ENCODE peak calls at places on chromosomes 1 and 21, in four cellular contexts. U is fibroblast of pulmonary artery, L is bronchial epithelial cell, X is AG04449. T is an unnamed sample.

GRCh38 chr1:160354388-160354985 is 11.3 kb downstream of the NCSTN start:
- DNase-seq in X (no peak), L (peak), U (peak), T (no peak)

GRCh38 chr1:169999357-169999756 is 75.1 kb downstream of the KIFAP3 start:
- DNase-seq in U (peak), L (peak), X (peak), T (no peak)

GRCh38 chr1:180643693-180644092 is 11.9 kb downstream of the XPR1 start:
- DNase-seq in U (peak), L (no peak), X (no peak), T (no peak)

GRCh38 chr1:168273575-168273974 is 7.1 kb upstream of the TBX19 start:
- DNase-seq in U (no peak), L (no peak), X (no peak), T (no peak)

GRCh38 chr1:7421471-7422075 is 349.5 kb upstream of the VAMP3 start:
- DNase-seq in L (no peak), U (no peak), X (no peak), T (no peak)

GRCh38 chr1:218073062-218073461 is 212.0 kb upstream of the RRP15 start:
- DNase-seq in L (no peak), U (no peak), X (no peak), T (no peak)

GRCh38 chr1:149987297-149987595 is 23.3 kb downstream of the OTUD7B start:
- DNase-seq in X (no peak), U (no peak), L (no peak), T (no peak)

GRCh38 chr21:33622253-33622652 is 19.3 kb downstream of the CRYZL1 start:
- DNase-seq in L (no peak), U (no peak), X (no peak), T (no peak)

GRCh38 chr1:1344672-1345361 is 4.4 kb downstream of the DVL1 start:
- DNase-seq in X (no peak), L (peak), U (peak), T (no peak)

GRCh38 chr1:150164224-150164623 is 14.5 kb downstream of the PLEKHO1 start:
- DNase-seq in L (no peak), X (no peak), U (no peak), T (no peak)

GRCh38 chr1:206581571-206581981 is 30.7 kb downstream of the EIF2D start:
- DNase-seq in L (no peak), U (no peak), X (no peak), T (peak)

GRCh38 chr1:94093996-94094395 is 27.0 kb downstream of the ABCA4 start:
- DNase-seq in U (peak), L (no peak), X (no peak), T (no peak)

GRCh38 chr1:157146244-157146643 is 8.0 kb upstream of the ETV3 start:
- DNase-seq in U (no peak), X (no peak), L (no peak), T (no peak)

GRCh38 chr1:5809207-5809788 is 182.9 kb downstream of the NPHP4 start:
- DNase-seq in X (no peak), U (no peak), L (no peak), T (no peak)

GRCh38 chr1:36322786-36323635 is 434 bp downstream of the EVA1B start:
- DNase-seq in L (no peak), X (no peak), U (peak), T (peak)

GRCh38 chr1:18344755-18345154 is 136.0 kb upstream of the KLHDC7A start:
- DNase-seq in U (no peak), X (no peak), L (no peak), T (no peak)

GRCh38 chr21:33761104-33762036 is 119.1 kb downstream of the ITSN1 start:
- DNase-seq in X (peak), U (peak), L (peak), T (no peak)

GRCh38 chr1:101236546-101237228 is at the start of gene S1PR1:
- DNase-seq in U (peak), L (peak), X (no peak), T (peak)

GRCh38 chr1:24526940-24527542 is 24.4 kb downstream of the RCAN3 start:
- DNase-seq in X (no peak), U (peak), L (no peak), T (no peak)

GRCh38 chr1:147821883-147822282 is 61.5 kb upstream of the GJA5 start:
- DNase-seq in X (no peak), L (no peak), U (peak), T (no peak)

GRCh38 chr1:213053455-213053854 is 2.4 kb downstream of the RPS6KC1 start:
- DNase-seq in L (no peak), U (no peak), X (no peak), T (no peak)

GRCh38 chr1:213051127-213051880 is at the start of gene RPS6KC1:
- DNase-seq in L (peak), X (no peak), U (peak), T (peak)

GRCh38 chr1:213049232-213049631 is 1.8 kb upstream of the RPS6KC1 start:
- DNase-seq in X (no peak), L (no peak), U (no peak), T (no peak)

GRCh38 chr1:213051881-213052202 is 801 bp downstream of the RPS6KC1 start:
- DNase-seq in X (no peak), U (no peak), L (no peak), T (no peak)

DNA sequence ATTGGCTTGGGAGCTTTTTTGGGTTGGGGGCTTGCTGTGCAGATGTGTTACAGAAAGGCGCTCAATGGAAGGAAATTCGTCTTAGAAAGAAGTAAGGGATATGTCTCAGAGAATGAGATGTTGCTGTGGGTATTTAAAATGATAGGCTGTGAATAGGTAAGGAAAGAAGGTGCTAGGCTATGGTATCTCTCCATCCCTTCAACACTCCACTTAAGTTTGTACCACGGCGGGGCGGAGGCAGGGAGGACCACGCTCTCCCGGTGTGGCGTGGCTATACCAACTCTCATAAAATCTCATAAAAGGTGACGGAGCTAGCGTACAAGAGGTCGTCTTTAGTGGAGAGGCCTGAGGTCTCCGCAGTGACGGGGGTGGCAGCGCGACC is 305 bp upstream of the RPS6KC1 start:
- DNase-seq in L (no peak), U (no peak), X (no peak), T (no peak)
- H3K4me3 ChIP-seq in L (peak), U (peak), X (peak), T (peak)

GRCh38 chr1:152878042-152878441 is at the start of gene SMCP:
- DNase-seq in X (no peak), U (no peak), L (no peak), T (no peak)
- TF ChIP-seq CTCF in X (no peak), U (peak), L (peak), T (no peak)

DNA sequence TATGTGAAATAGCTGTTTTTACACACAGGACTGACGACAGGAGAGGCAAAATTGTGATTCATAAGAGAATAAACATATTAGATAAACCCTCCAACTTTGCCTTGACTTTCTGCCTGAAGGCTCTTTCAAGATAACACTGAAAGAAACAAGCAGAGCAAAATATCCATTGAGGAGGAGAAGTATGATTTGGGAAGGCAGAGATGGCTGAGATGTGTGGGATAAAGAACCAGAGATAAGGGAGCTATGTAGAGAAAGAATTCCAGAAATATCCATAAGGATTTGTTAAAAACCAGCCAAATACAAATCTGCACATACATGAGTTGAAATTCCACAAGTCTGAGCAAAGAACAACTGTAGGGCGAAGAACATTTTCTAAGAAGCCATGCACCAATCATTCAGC is 1064.7 kb downstream of the PLA2G4A start:
- DNase-seq in L (no peak), X (no peak), U (no peak), T (no peak)
- H3K4me3 ChIP-seq in L (no peak), X (no peak), U (no peak), T (no peak)

GRCh38 chr1:21834666-21835065 is 22.6 kb downstream of the LDLRAD2 start:
- DNase-seq in U (no peak), L (no peak), X (no peak), T (no peak)

GRCh38 chr1:21836010-21836409 is 23.9 kb downstream of the LDLRAD2 start:
- DNase-seq in L (no peak), X (no peak), U (no peak), T (no peak)

GRCh38 chr1:21837476-21837875 is 25.4 kb downstream of the LDLRAD2 start:
- DNase-seq in X (no peak), L (no peak), U (no peak), T (no peak)

GRCh38 chr1:21838359-21839157 is 26.5 kb downstream of the LDLRAD2 start:
- DNase-seq in L (no peak), U (no peak), X (no peak), T (peak)

GRCh38 chr1:21836729-21837128 is 24.7 kb downstream of the LDLRAD2 start:
- DNase-seq in L (no peak), X (no peak), U (no peak), T (no peak)
- TF ChIP-seq CTCF in L (no peak), X (no peak), U (no peak), T (no peak)

GRCh38 chr1:207850621-207851407 is 60.1 kb downstream of the CD34 start:
- DNase-seq in L (no peak), X (no peak), U (no peak), T (no peak)

GRCh38 chr1:207845109-207845508 is 65.8 kb downstream of the CD34 start:
- DNase-seq in X (no peak), U (no peak), L (no peak), T (no peak)

GRCh38 chr1:207849016-207849415 is 61.9 kb downstream of the CD34 start:
- DNase-seq in U (no peak), L (no peak), X (no peak), T (no peak)

GRCh38 chr1:207847116-207847515 is 63.8 kb downstream of the CD34 start:
- DNase-seq in X (no peak), L (peak), U (peak), T (no peak)

DNA sequence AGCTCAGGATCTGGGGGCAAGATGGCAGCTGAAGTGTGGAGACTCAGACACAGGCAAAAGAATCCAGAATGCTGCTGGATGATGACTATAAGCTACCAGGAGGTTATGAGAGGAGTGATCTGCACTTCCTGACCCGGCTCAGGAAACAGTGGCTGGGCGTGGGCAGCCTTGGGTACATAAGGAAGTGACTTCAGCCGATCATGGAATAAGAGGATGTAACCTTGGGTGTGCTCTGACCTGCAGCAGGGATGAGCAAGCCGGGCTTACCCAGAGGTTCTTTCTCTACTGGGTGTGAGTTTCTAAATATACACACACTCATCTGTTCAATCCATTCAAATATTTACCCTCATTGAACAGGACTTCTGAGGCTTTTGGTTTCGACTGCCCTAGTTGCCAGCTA is 62.7 kb downstream of the CD34 start:
- DNase-seq in L (peak), X (no peak), U (peak), T (no peak)
- H3K4me3 ChIP-seq in L (no peak), X (no peak), U (no peak), T (no peak)

DNA sequence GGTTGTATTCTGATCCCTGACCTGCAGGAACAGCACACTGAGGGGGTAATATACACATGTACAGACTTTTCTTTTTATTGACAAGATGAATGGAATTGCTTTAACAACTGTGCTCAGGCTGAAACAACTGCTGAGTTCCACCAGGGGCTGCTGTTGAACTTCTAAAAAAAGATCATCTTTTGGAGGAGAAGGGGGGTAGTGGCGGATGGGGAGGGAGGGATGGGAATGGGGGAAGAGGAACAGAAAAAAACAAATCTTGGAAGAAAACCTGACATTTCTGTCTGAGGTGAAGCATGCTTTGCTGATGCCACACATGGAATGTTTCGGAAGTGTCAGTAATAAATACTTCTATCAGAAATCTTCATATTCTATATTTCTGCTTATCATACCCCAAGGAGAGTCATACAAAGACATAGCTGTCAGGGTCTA is 75.0 kb downstream of the RWDD3 start:
- DNase-seq in L (peak), X (no peak), U (peak), T (no peak)
- TF ChIP-seq CTCF in L (peak), X (peak), U (peak), T (no peak)

GRCh38 chr1:40901886-40902633 is 39.9 kb upstream of the CITED4 start:
- DNase-seq in X (peak), L (peak), U (peak), T (no peak)

GRCh38 chr1:40898434-40898900 is 36.3 kb upstream of the CITED4 start:
- DNase-seq in X (no peak), L (peak), U (peak), T (peak)

GRCh38 chr1:40899230-40899870 is 37.2 kb upstream of the CITED4 start:
- DNase-seq in L (peak), X (no peak), U (no peak), T (peak)

GRCh38 chr1:40903106-40903505 is 40.9 kb upstream of the CITED4 start:
- DNase-seq in U (no peak), L (no peak), X (no peak), T (no peak)

DNA sequence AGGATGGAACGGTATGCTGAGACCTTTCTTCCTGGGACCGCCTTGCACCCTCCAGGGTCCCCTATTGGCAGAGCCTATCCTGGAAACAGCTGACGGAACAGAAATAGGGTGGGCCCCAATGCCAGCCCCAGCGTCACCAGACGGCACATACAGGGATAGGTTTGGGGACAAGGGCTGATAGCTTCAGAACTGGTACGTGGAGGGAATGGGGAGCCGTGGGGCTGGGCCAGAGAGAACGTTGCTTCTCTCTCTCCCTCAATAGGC is 40.4 kb upstream of the CITED4 start:
- DNase-seq in U (no peak), X (no peak), L (no peak), T (no peak)
- H3K4me3 ChIP-seq in U (no peak), X (no peak), L (no peak), T (no peak)